ENCODE peak calls at places on chromosomes 2 and 18, in four cellular contexts. N is NT2/D1, P is skeletal muscle cell, C is NCI-H1092 treated with DMSO at 0.1 percent for 48 hours. T is an unnamed sample.

GRCh38 chr2:238090887-238091286 is 9.3 kb upstream of the ESPNL start:
- DNase-seq in N (no peak), P (no peak), C (no peak), T (no peak)

GRCh38 chr2:71609441-71609840 is 156.1 kb downstream of the DYSF start:
- DNase-seq in N (no peak), P (no peak), C (no peak), T (no peak)

GRCh38 chr18:76259726-76260125 is 235.3 kb downstream of the ZNF516 start:
- DNase-seq in N (no peak), P (no peak), C (no peak), T (no peak)

GRCh38 chr18:59918320-59918755 is 18.5 kb downstream of the PMAIP1 start:
- DNase-seq in N (no peak), P (no peak), C (peak; percentile 28), T (peak; percentile 84)

GRCh38 chr2:150872919-150873772 is 385.7 kb upstream of the RND3 start:
- DNase-seq in N (no peak), P (no peak), C (no peak), T (peak; percentile 61)

GRCh38 chr2:127106998-127107621 is at the start of gene BIN1:
- DNase-seq in N (no peak), P (peak; percentile 75), C (peak; percentile 73), T (peak; percentile 96)

GRCh38 chr2:173077506-173078177 is 2.0 kb downstream of the MAP3K20 start:
- DNase-seq in N (no peak), P (no peak), C (no peak), T (no peak)

GRCh38 chr18:50970006-50970405 is 2.2 kb downstream of the ELAC1 start:
- DNase-seq in N (no peak), P (no peak), C (peak; percentile 81), T (no peak)

GRCh38 chr2:7209776-7210555 is 292.8 kb downstream of the RNF144A start:
- DNase-seq in N (peak; percentile 44), P (peak; percentile 4), C (no peak), T (no peak)

GRCh38 chr18:75612491-75612890 is 185.0 kb upstream of the SMIM21 start:
- DNase-seq in N (no peak), P (no peak), C (no peak), T (peak; percentile 38)

GRCh38 chr2:233323851-233324250 is 16.2 kb downstream of the SAG start:
- DNase-seq in N (no peak), P (no peak), C (no peak), T (no peak)

GRCh38 chr2:237643066-237643465 is 15.7 kb downstream of the LRRFIP1 start:
- DNase-seq in N (no peak), P (no peak), C (no peak), T (no peak)

GRCh38 chr2:214543386-214543955 is 132.6 kb downstream of the VWC2L start:
- DNase-seq in N (no peak), P (peak; percentile 7), C (no peak), T (no peak)

GRCh38 chr18:6315556-6316331 is 99.0 kb downstream of the L3MBTL4 start:
- DNase-seq in N (no peak), P (no peak), C (no peak), T (no peak)

GRCh38 chr2:163571423-163572102 is 164.2 kb downstream of the FIGN start:
- DNase-seq in N (no peak), P (no peak), C (no peak), T (no peak)

GRCh38 chr2:62382757-62383156 is 123.2 kb downstream of the TMEM17 start:
- DNase-seq in N (no peak), P (no peak), C (no peak), T (no peak)

GRCh38 chr2:26702025-26702424 is 9.5 kb downstream of the KCNK3 start:
- DNase-seq in N (no peak), P (no peak), C (no peak), T (peak; percentile 36)

GRCh38 chr18:13435596-13436333 is 217.2 kb downstream of the LDLRAD4 start:
- DNase-seq in N (no peak), P (no peak), C (no peak), T (no peak)

GRCh38 chr2:68293024-68293423 is 26.7 kb downstream of the CNRIP1 start:
- DNase-seq in N (no peak), P (no peak), C (no peak), T (no peak)

GRCh38 chr18:323253-323622 is 55.4 kb upstream of the THOC1 start:
- DNase-seq in N (no peak), P (no peak), C (no peak), T (no peak)

GRCh38 chr2:234491281-234491680 is 5.6 kb downstream of the ARL4C start:
- DNase-seq in N (no peak), P (no peak), C (no peak), T (no peak)

GRCh38 chr2:234257859-234258561 is 207.5 kb downstream of the SPP2 start:
- DNase-seq in N (peak; percentile 51), P (peak; percentile 95), C (peak; percentile 8), T (peak; percentile 76)

GRCh38 chr18:55489742-55490055 is 98.3 kb downstream of the TCF4 start:
- DNase-seq in N (no peak), P (no peak), C (peak; percentile 74), T (peak; percentile 52)

GRCh38 chr2:132593171-132593570 is 76.8 kb downstream of the LYPD1 start:
- DNase-seq in N (peak; percentile 30), P (no peak), C (no peak), T (no peak)

GRCh38 chr2:29014811-29015414 is 33.8 kb downstream of the TOGARAM2 start:
- DNase-seq in N (no peak), P (peak; percentile 52), C (no peak), T (peak; percentile 44)

GRCh38 chr18:26185267-26185666 is 41.0 kb upstream of the TAF4B start:
- DNase-seq in N (no peak), P (no peak), C (no peak), T (peak; percentile 38)

GRCh38 chr18:77046409-77046808 is 86.2 kb downstream of the MBP start:
- DNase-seq in N (no peak), P (no peak), C (no peak), T (no peak)

GRCh38 chr2:220682616-220683015 is 889.5 kb downstream of the EPHA4 start:
- DNase-seq in N (no peak), P (no peak), C (no peak), T (no peak)

GRCh38 chr2:207161247-207161646 is 4.5 kb downstream of the KLF7 start:
- DNase-seq in N (no peak), P (no peak), C (peak; percentile 17), T (no peak)

GRCh38 chr2:108542071-108542470 is 7.8 kb downstream of the LIMS1 start:
- DNase-seq in N (no peak), P (no peak), C (no peak), T (no peak)

GRCh38 chr2:74894261-74895030 is 60.5 kb downstream of the HK2 start:
- DNase-seq in N (no peak), P (peak; percentile 65), C (no peak), T (no peak)

GRCh38 chr2:100470898-100471514 is 724 bp downstream of the NMS start:
- DNase-seq in N (no peak), P (no peak), C (no peak), T (peak; percentile 93)

GRCh38 chr18:12839526-12840196 is 44.4 kb downstream of the PTPN2 start:
- DNase-seq in N (no peak), P (peak; percentile 36), C (no peak), T (no peak)

GRCh38 chr2:158325031-158325781 is 131.3 kb downstream of the CCDC148 start:
- DNase-seq in N (no peak), P (peak; percentile 3), C (no peak), T (no peak)

GRCh38 chr2:190507135-190507534 is 27.4 kb downstream of the NEMP2 start:
- DNase-seq in N (no peak), P (no peak), C (peak; percentile 82), T (no peak)

GRCh38 chr18:57807336-57808117 is 4.4 kb upstream of the ATP8B1 start:
- DNase-seq in N (no peak), P (no peak), C (no peak), T (no peak)

GRCh38 chr18:45171575-45172225 is 443.6 kb upstream of the SLC14A2 start:
- DNase-seq in N (no peak), P (peak; percentile 33), C (no peak), T (no peak)

GRCh38 chr2:190843874-190844699 is 36.5 kb upstream of the GLS start:
- DNase-seq in N (no peak), P (no peak), C (no peak), T (no peak)

GRCh38 chr18:35711227-35711626 is 129.7 kb downstream of the GALNT1 start:
- DNase-seq in N (no peak), P (no peak), C (no peak), T (no peak)